ENCODE peak calls at places on chromosomes 2 and 18, in ten cellular contexts. One of them, this sample, is unnamed.

GRCh38 chr2:36405183-36405582 is 49.6 kb downstream of the CRIM1 start:
- ATAC-seq in A549: peak
- ATAC-seq in GM12878: no peak
- ATAC-seq in stimulated activated naive CD8-positive, alpha-beta T cell treated with anti-CD3 and anti-CD28 coated beads, Interleukin-15, amount 100 ng/mL, for 72 hours: no peak
- ATAC-seq in central memory CD8-positive, alpha-beta T cell: no peak
- ATAC-seq in heart left ventricle: no peak
- ATAC-seq in natural killer cell: no peak
- ATAC-seq in aorta: no peak
- ATAC-seq in naive thymus-derived CD8-positive, alpha-beta T cell: no peak
- ATAC-seq in stimulated activated effector memory CD8-positive, alpha-beta T cell treated with anti-CD3 and anti-CD28 coated beads, Interleukin-12 subunit alpha, Interleukin-12 subunit beta, amount 100 ng/mL, for 72 hours: no peak
- ATAC-seq in this sample: no peak

GRCh38 chr2:238231251-238231793 is 8.5 kb downstream of the HES6 start:
- ATAC-seq in A549: peak
- ATAC-seq in GM12878: peak
- ATAC-seq in stimulated activated naive CD8-positive, alpha-beta T cell treated with anti-CD3 and anti-CD28 coated beads, Interleukin-15, amount 100 ng/mL, for 72 hours: peak
- ATAC-seq in central memory CD8-positive, alpha-beta T cell: peak
- ATAC-seq in heart left ventricle: peak
- ATAC-seq in natural killer cell: peak
- ATAC-seq in aorta: peak
- ATAC-seq in naive thymus-derived CD8-positive, alpha-beta T cell: peak
- ATAC-seq in stimulated activated effector memory CD8-positive, alpha-beta T cell treated with anti-CD3 and anti-CD28 coated beads, Interleukin-12 subunit alpha, Interleukin-12 subunit beta, amount 100 ng/mL, for 72 hours: peak
- ATAC-seq in this sample: peak

GRCh38 chr2:128214866-128215460 is 103.7 kb downstream of the HS6ST1 start:
- ATAC-seq in A549: no peak
- ATAC-seq in GM12878: no peak
- ATAC-seq in stimulated activated naive CD8-positive, alpha-beta T cell treated with anti-CD3 and anti-CD28 coated beads, Interleukin-15, amount 100 ng/mL, for 72 hours: no peak
- ATAC-seq in central memory CD8-positive, alpha-beta T cell: no peak
- ATAC-seq in heart left ventricle: no peak
- ATAC-seq in natural killer cell: no peak
- ATAC-seq in aorta: no peak
- ATAC-seq in naive thymus-derived CD8-positive, alpha-beta T cell: no peak
- ATAC-seq in stimulated activated effector memory CD8-positive, alpha-beta T cell treated with anti-CD3 and anti-CD28 coated beads, Interleukin-12 subunit alpha, Interleukin-12 subunit beta, amount 100 ng/mL, for 72 hours: no peak
- ATAC-seq in this sample: no peak

GRCh38 chr2:36416370-36417165 is 61.0 kb downstream of the CRIM1 start:
- ATAC-seq in A549: peak
- ATAC-seq in GM12878: no peak
- ATAC-seq in stimulated activated naive CD8-positive, alpha-beta T cell treated with anti-CD3 and anti-CD28 coated beads, Interleukin-15, amount 100 ng/mL, for 72 hours: no peak
- ATAC-seq in central memory CD8-positive, alpha-beta T cell: no peak
- ATAC-seq in heart left ventricle: peak
- ATAC-seq in natural killer cell: no peak
- ATAC-seq in aorta: peak
- ATAC-seq in naive thymus-derived CD8-positive, alpha-beta T cell: no peak
- ATAC-seq in stimulated activated effector memory CD8-positive, alpha-beta T cell treated with anti-CD3 and anti-CD28 coated beads, Interleukin-12 subunit alpha, Interleukin-12 subunit beta, amount 100 ng/mL, for 72 hours: no peak
- ATAC-seq in this sample: no peak

GRCh38 chr2:201656102-201656501 is 12.8 kb upstream of the TMEM237 start:
- ATAC-seq in A549: no peak
- ATAC-seq in GM12878: no peak
- ATAC-seq in stimulated activated naive CD8-positive, alpha-beta T cell treated with anti-CD3 and anti-CD28 coated beads, Interleukin-15, amount 100 ng/mL, for 72 hours: no peak
- ATAC-seq in central memory CD8-positive, alpha-beta T cell: peak
- ATAC-seq in heart left ventricle: no peak
- ATAC-seq in natural killer cell: peak
- ATAC-seq in aorta: no peak
- ATAC-seq in naive thymus-derived CD8-positive, alpha-beta T cell: no peak
- ATAC-seq in stimulated activated effector memory CD8-positive, alpha-beta T cell treated with anti-CD3 and anti-CD28 coated beads, Interleukin-12 subunit alpha, Interleukin-12 subunit beta, amount 100 ng/mL, for 72 hours: peak
- ATAC-seq in this sample: no peak

GRCh38 chr18:60024857-60025256 is 125.1 kb downstream of the PMAIP1 start:
- ATAC-seq in A549: no peak
- ATAC-seq in GM12878: no peak
- ATAC-seq in stimulated activated naive CD8-positive, alpha-beta T cell treated with anti-CD3 and anti-CD28 coated beads, Interleukin-15, amount 100 ng/mL, for 72 hours: no peak
- ATAC-seq in central memory CD8-positive, alpha-beta T cell: no peak
- ATAC-seq in heart left ventricle: no peak
- ATAC-seq in natural killer cell: no peak
- ATAC-seq in aorta: no peak
- ATAC-seq in naive thymus-derived CD8-positive, alpha-beta T cell: no peak
- ATAC-seq in stimulated activated effector memory CD8-positive, alpha-beta T cell treated with anti-CD3 and anti-CD28 coated beads, Interleukin-12 subunit alpha, Interleukin-12 subunit beta, amount 100 ng/mL, for 72 hours: no peak
- ATAC-seq in this sample: no peak

GRCh38 chr2:196434217-196434616 is 205.3 kb upstream of the CCDC150 start:
- ATAC-seq in A549: no peak
- ATAC-seq in GM12878: no peak
- ATAC-seq in stimulated activated naive CD8-positive, alpha-beta T cell treated with anti-CD3 and anti-CD28 coated beads, Interleukin-15, amount 100 ng/mL, for 72 hours: no peak
- ATAC-seq in central memory CD8-positive, alpha-beta T cell: no peak
- ATAC-seq in heart left ventricle: peak
- ATAC-seq in natural killer cell: no peak
- ATAC-seq in aorta: no peak
- ATAC-seq in naive thymus-derived CD8-positive, alpha-beta T cell: no peak
- ATAC-seq in stimulated activated effector memory CD8-positive, alpha-beta T cell treated with anti-CD3 and anti-CD28 coated beads, Interleukin-12 subunit alpha, Interleukin-12 subunit beta, amount 100 ng/mL, for 72 hours: no peak
- ATAC-seq in this sample: no peak

GRCh38 chr2:110931648-110932047 is 189.1 kb upstream of the BCL2L11 start:
- ATAC-seq in A549: no peak
- ATAC-seq in GM12878: no peak
- ATAC-seq in stimulated activated naive CD8-positive, alpha-beta T cell treated with anti-CD3 and anti-CD28 coated beads, Interleukin-15, amount 100 ng/mL, for 72 hours: no peak
- ATAC-seq in central memory CD8-positive, alpha-beta T cell: no peak
- ATAC-seq in heart left ventricle: peak
- ATAC-seq in natural killer cell: no peak
- ATAC-seq in aorta: no peak
- ATAC-seq in naive thymus-derived CD8-positive, alpha-beta T cell: no peak
- ATAC-seq in stimulated activated effector memory CD8-positive, alpha-beta T cell treated with anti-CD3 and anti-CD28 coated beads, Interleukin-12 subunit alpha, Interleukin-12 subunit beta, amount 100 ng/mL, for 72 hours: no peak
- ATAC-seq in this sample: no peak

GRCh38 chr2:236969767-236970655 is 115.7 kb upstream of the COPS8 start:
- ATAC-seq in A549: no peak
- ATAC-seq in GM12878: no peak
- ATAC-seq in stimulated activated naive CD8-positive, alpha-beta T cell treated with anti-CD3 and anti-CD28 coated beads, Interleukin-15, amount 100 ng/mL, for 72 hours: peak
- ATAC-seq in central memory CD8-positive, alpha-beta T cell: no peak
- ATAC-seq in heart left ventricle: no peak
- ATAC-seq in natural killer cell: no peak
- ATAC-seq in aorta: no peak
- ATAC-seq in naive thymus-derived CD8-positive, alpha-beta T cell: peak
- ATAC-seq in stimulated activated effector memory CD8-positive, alpha-beta T cell treated with anti-CD3 and anti-CD28 coated beads, Interleukin-12 subunit alpha, Interleukin-12 subunit beta, amount 100 ng/mL, for 72 hours: peak
- ATAC-seq in this sample: peak

GRCh38 chr2:183984871-183985270 is 613.5 kb upstream of the ZNF804A start:
- ATAC-seq in A549: no peak
- ATAC-seq in GM12878: no peak
- ATAC-seq in stimulated activated naive CD8-positive, alpha-beta T cell treated with anti-CD3 and anti-CD28 coated beads, Interleukin-15, amount 100 ng/mL, for 72 hours: no peak
- ATAC-seq in central memory CD8-positive, alpha-beta T cell: no peak
- ATAC-seq in heart left ventricle: no peak
- ATAC-seq in natural killer cell: no peak
- ATAC-seq in aorta: no peak
- ATAC-seq in naive thymus-derived CD8-positive, alpha-beta T cell: no peak
- ATAC-seq in stimulated activated effector memory CD8-positive, alpha-beta T cell treated with anti-CD3 and anti-CD28 coated beads, Interleukin-12 subunit alpha, Interleukin-12 subunit beta, amount 100 ng/mL, for 72 hours: no peak
- ATAC-seq in this sample: no peak

GRCh38 chr2:207394812-207395534 is 134.8 kb upstream of the CREB1 start:
- ATAC-seq in A549: peak
- ATAC-seq in GM12878: no peak
- ATAC-seq in stimulated activated naive CD8-positive, alpha-beta T cell treated with anti-CD3 and anti-CD28 coated beads, Interleukin-15, amount 100 ng/mL, for 72 hours: peak
- ATAC-seq in central memory CD8-positive, alpha-beta T cell: no peak
- ATAC-seq in heart left ventricle: peak
- ATAC-seq in natural killer cell: no peak
- ATAC-seq in aorta: no peak
- ATAC-seq in naive thymus-derived CD8-positive, alpha-beta T cell: no peak
- ATAC-seq in stimulated activated effector memory CD8-positive, alpha-beta T cell treated with anti-CD3 and anti-CD28 coated beads, Interleukin-12 subunit alpha, Interleukin-12 subunit beta, amount 100 ng/mL, for 72 hours: peak
- ATAC-seq in this sample: peak

GRCh38 chr2:11417946-11418585 is 47.9 kb downstream of the E2F6 start:
- ATAC-seq in A549: peak
- ATAC-seq in GM12878: peak
- ATAC-seq in stimulated activated naive CD8-positive, alpha-beta T cell treated with anti-CD3 and anti-CD28 coated beads, Interleukin-15, amount 100 ng/mL, for 72 hours: no peak
- ATAC-seq in central memory CD8-positive, alpha-beta T cell: no peak
- ATAC-seq in heart left ventricle: no peak
- ATAC-seq in natural killer cell: no peak
- ATAC-seq in aorta: no peak
- ATAC-seq in naive thymus-derived CD8-positive, alpha-beta T cell: no peak
- ATAC-seq in stimulated activated effector memory CD8-positive, alpha-beta T cell treated with anti-CD3 and anti-CD28 coated beads, Interleukin-12 subunit alpha, Interleukin-12 subunit beta, amount 100 ng/mL, for 72 hours: no peak
- ATAC-seq in this sample: no peak

GRCh38 chr18:59867337-59868104 is 32.3 kb upstream of the PMAIP1 start:
- ATAC-seq in A549: no peak
- ATAC-seq in GM12878: no peak
- ATAC-seq in stimulated activated naive CD8-positive, alpha-beta T cell treated with anti-CD3 and anti-CD28 coated beads, Interleukin-15, amount 100 ng/mL, for 72 hours: no peak
- ATAC-seq in central memory CD8-positive, alpha-beta T cell: no peak
- ATAC-seq in heart left ventricle: no peak
- ATAC-seq in natural killer cell: no peak
- ATAC-seq in aorta: no peak
- ATAC-seq in naive thymus-derived CD8-positive, alpha-beta T cell: no peak
- ATAC-seq in stimulated activated effector memory CD8-positive, alpha-beta T cell treated with anti-CD3 and anti-CD28 coated beads, Interleukin-12 subunit alpha, Interleukin-12 subunit beta, amount 100 ng/mL, for 72 hours: no peak
- ATAC-seq in this sample: no peak

GRCh38 chr2:222707689-222708273 is 36.3 kb downstream of the MOGAT1 start:
- ATAC-seq in A549: no peak
- ATAC-seq in GM12878: peak
- ATAC-seq in stimulated activated naive CD8-positive, alpha-beta T cell treated with anti-CD3 and anti-CD28 coated beads, Interleukin-15, amount 100 ng/mL, for 72 hours: peak
- ATAC-seq in central memory CD8-positive, alpha-beta T cell: no peak
- ATAC-seq in heart left ventricle: no peak
- ATAC-seq in natural killer cell: peak
- ATAC-seq in aorta: no peak
- ATAC-seq in naive thymus-derived CD8-positive, alpha-beta T cell: no peak
- ATAC-seq in stimulated activated effector memory CD8-positive, alpha-beta T cell treated with anti-CD3 and anti-CD28 coated beads, Interleukin-12 subunit alpha, Interleukin-12 subunit beta, amount 100 ng/mL, for 72 hours: peak
- ATAC-seq in this sample: peak

GRCh38 chr2:223226264-223226663 is 174.3 kb downstream of the KCNE4 start:
- ATAC-seq in A549: no peak
- ATAC-seq in GM12878: no peak
- ATAC-seq in stimulated activated naive CD8-positive, alpha-beta T cell treated with anti-CD3 and anti-CD28 coated beads, Interleukin-15, amount 100 ng/mL, for 72 hours: no peak
- ATAC-seq in central memory CD8-positive, alpha-beta T cell: no peak
- ATAC-seq in heart left ventricle: no peak
- ATAC-seq in natural killer cell: no peak
- ATAC-seq in aorta: no peak
- ATAC-seq in naive thymus-derived CD8-positive, alpha-beta T cell: no peak
- ATAC-seq in stimulated activated effector memory CD8-positive, alpha-beta T cell treated with anti-CD3 and anti-CD28 coated beads, Interleukin-12 subunit alpha, Interleukin-12 subunit beta, amount 100 ng/mL, for 72 hours: no peak
- ATAC-seq in this sample: no peak

GRCh38 chr2:179860255-179861026 is 971 bp downstream of the ZNF385B start:
- ATAC-seq in A549: peak
- ATAC-seq in GM12878: no peak
- ATAC-seq in stimulated activated naive CD8-positive, alpha-beta T cell treated with anti-CD3 and anti-CD28 coated beads, Interleukin-15, amount 100 ng/mL, for 72 hours: no peak
- ATAC-seq in central memory CD8-positive, alpha-beta T cell: no peak
- ATAC-seq in heart left ventricle: peak
- ATAC-seq in natural killer cell: no peak
- ATAC-seq in aorta: peak
- ATAC-seq in naive thymus-derived CD8-positive, alpha-beta T cell: no peak
- ATAC-seq in stimulated activated effector memory CD8-positive, alpha-beta T cell treated with anti-CD3 and anti-CD28 coated beads, Interleukin-12 subunit alpha, Interleukin-12 subunit beta, amount 100 ng/mL, for 72 hours: no peak
- ATAC-seq in this sample: no peak

GRCh38 chr2:11566383-11566782 is 32.5 kb downstream of the GREB1 start:
- ATAC-seq in A549: no peak
- ATAC-seq in GM12878: no peak
- ATAC-seq in stimulated activated naive CD8-positive, alpha-beta T cell treated with anti-CD3 and anti-CD28 coated beads, Interleukin-15, amount 100 ng/mL, for 72 hours: no peak
- ATAC-seq in central memory CD8-positive, alpha-beta T cell: no peak
- ATAC-seq in heart left ventricle: no peak
- ATAC-seq in natural killer cell: no peak
- ATAC-seq in aorta: no peak
- ATAC-seq in naive thymus-derived CD8-positive, alpha-beta T cell: no peak
- ATAC-seq in stimulated activated effector memory CD8-positive, alpha-beta T cell treated with anti-CD3 and anti-CD28 coated beads, Interleukin-12 subunit alpha, Interleukin-12 subunit beta, amount 100 ng/mL, for 72 hours: no peak
- ATAC-seq in this sample: no peak

GRCh38 chr2:67137699-67138098 is 259.4 kb upstream of the ETAA1 start:
- ATAC-seq in A549: no peak
- ATAC-seq in GM12878: no peak
- ATAC-seq in stimulated activated naive CD8-positive, alpha-beta T cell treated with anti-CD3 and anti-CD28 coated beads, Interleukin-15, amount 100 ng/mL, for 72 hours: no peak
- ATAC-seq in central memory CD8-positive, alpha-beta T cell: no peak
- ATAC-seq in heart left ventricle: no peak
- ATAC-seq in natural killer cell: no peak
- ATAC-seq in aorta: no peak
- ATAC-seq in naive thymus-derived CD8-positive, alpha-beta T cell: no peak
- ATAC-seq in stimulated activated effector memory CD8-positive, alpha-beta T cell treated with anti-CD3 and anti-CD28 coated beads, Interleukin-12 subunit alpha, Interleukin-12 subunit beta, amount 100 ng/mL, for 72 hours: no peak
- ATAC-seq in this sample: no peak

GRCh38 chr2:15205562-15205961 is 355.6 kb downstream of the NBAS start:
- ATAC-seq in A549: no peak
- ATAC-seq in GM12878: no peak
- ATAC-seq in stimulated activated naive CD8-positive, alpha-beta T cell treated with anti-CD3 and anti-CD28 coated beads, Interleukin-15, amount 100 ng/mL, for 72 hours: no peak
- ATAC-seq in central memory CD8-positive, alpha-beta T cell: no peak
- ATAC-seq in heart left ventricle: no peak
- ATAC-seq in natural killer cell: peak
- ATAC-seq in aorta: no peak
- ATAC-seq in naive thymus-derived CD8-positive, alpha-beta T cell: no peak
- ATAC-seq in stimulated activated effector memory CD8-positive, alpha-beta T cell treated with anti-CD3 and anti-CD28 coated beads, Interleukin-12 subunit alpha, Interleukin-12 subunit beta, amount 100 ng/mL, for 72 hours: no peak
- ATAC-seq in this sample: no peak

GRCh38 chr2:61887684-61888303 is 662 bp downstream of the CCT4 start:
- ATAC-seq in A549: peak
- ATAC-seq in GM12878: peak
- ATAC-seq in stimulated activated naive CD8-positive, alpha-beta T cell treated with anti-CD3 and anti-CD28 coated beads, Interleukin-15, amount 100 ng/mL, for 72 hours: no peak
- ATAC-seq in central memory CD8-positive, alpha-beta T cell: peak
- ATAC-seq in heart left ventricle: peak
- ATAC-seq in natural killer cell: peak
- ATAC-seq in aorta: no peak
- ATAC-seq in naive thymus-derived CD8-positive, alpha-beta T cell: peak
- ATAC-seq in stimulated activated effector memory CD8-positive, alpha-beta T cell treated with anti-CD3 and anti-CD28 coated beads, Interleukin-12 subunit alpha, Interleukin-12 subunit beta, amount 100 ng/mL, for 72 hours: no peak
- ATAC-seq in this sample: no peak

GRCh38 chr2:191617589-191617988 is 60.3 kb upstream of the NABP1 start:
- ATAC-seq in A549: no peak
- ATAC-seq in GM12878: peak
- ATAC-seq in stimulated activated naive CD8-positive, alpha-beta T cell treated with anti-CD3 and anti-CD28 coated beads, Interleukin-15, amount 100 ng/mL, for 72 hours: peak
- ATAC-seq in central memory CD8-positive, alpha-beta T cell: peak
- ATAC-seq in heart left ventricle: no peak
- ATAC-seq in natural killer cell: peak
- ATAC-seq in aorta: no peak
- ATAC-seq in naive thymus-derived CD8-positive, alpha-beta T cell: peak
- ATAC-seq in stimulated activated effector memory CD8-positive, alpha-beta T cell treated with anti-CD3 and anti-CD28 coated beads, Interleukin-12 subunit alpha, Interleukin-12 subunit beta, amount 100 ng/mL, for 72 hours: peak
- ATAC-seq in this sample: peak

GRCh38 chr2:18548618-18549017 is 11.8 kb downstream of the RDH14 start:
- ATAC-seq in A549: no peak
- ATAC-seq in GM12878: no peak
- ATAC-seq in stimulated activated naive CD8-positive, alpha-beta T cell treated with anti-CD3 and anti-CD28 coated beads, Interleukin-15, amount 100 ng/mL, for 72 hours: no peak
- ATAC-seq in central memory CD8-positive, alpha-beta T cell: no peak
- ATAC-seq in heart left ventricle: no peak
- ATAC-seq in natural killer cell: no peak
- ATAC-seq in aorta: no peak
- ATAC-seq in naive thymus-derived CD8-positive, alpha-beta T cell: no peak
- ATAC-seq in stimulated activated effector memory CD8-positive, alpha-beta T cell treated with anti-CD3 and anti-CD28 coated beads, Interleukin-12 subunit alpha, Interleukin-12 subunit beta, amount 100 ng/mL, for 72 hours: no peak
- ATAC-seq in this sample: no peak

GRCh38 chr2:105732955-105733607 is 11.6 kb upstream of the NCK2 start:
- ATAC-seq in A549: no peak
- ATAC-seq in GM12878: peak
- ATAC-seq in stimulated activated naive CD8-positive, alpha-beta T cell treated with anti-CD3 and anti-CD28 coated beads, Interleukin-15, amount 100 ng/mL, for 72 hours: no peak
- ATAC-seq in central memory CD8-positive, alpha-beta T cell: no peak
- ATAC-seq in heart left ventricle: peak
- ATAC-seq in natural killer cell: no peak
- ATAC-seq in aorta: no peak
- ATAC-seq in naive thymus-derived CD8-positive, alpha-beta T cell: no peak
- ATAC-seq in stimulated activated effector memory CD8-positive, alpha-beta T cell treated with anti-CD3 and anti-CD28 coated beads, Interleukin-12 subunit alpha, Interleukin-12 subunit beta, amount 100 ng/mL, for 72 hours: peak
- ATAC-seq in this sample: no peak

GRCh38 chr2:96819101-96819875 is 3.2 kb downstream of the CNNM3 start:
- ATAC-seq in A549: no peak
- ATAC-seq in GM12878: no peak
- ATAC-seq in stimulated activated naive CD8-positive, alpha-beta T cell treated with anti-CD3 and anti-CD28 coated beads, Interleukin-15, amount 100 ng/mL, for 72 hours: no peak
- ATAC-seq in central memory CD8-positive, alpha-beta T cell: no peak
- ATAC-seq in heart left ventricle: peak
- ATAC-seq in natural killer cell: no peak
- ATAC-seq in aorta: no peak
- ATAC-seq in naive thymus-derived CD8-positive, alpha-beta T cell: no peak
- ATAC-seq in stimulated activated effector memory CD8-positive, alpha-beta T cell treated with anti-CD3 and anti-CD28 coated beads, Interleukin-12 subunit alpha, Interleukin-12 subunit beta, amount 100 ng/mL, for 72 hours: no peak
- ATAC-seq in this sample: no peak

GRCh38 chr18:32771871-32772499 is 838 bp downstream of the KLHL14 start:
- ATAC-seq in A549: peak
- ATAC-seq in GM12878: no peak
- ATAC-seq in stimulated activated naive CD8-positive, alpha-beta T cell treated with anti-CD3 and anti-CD28 coated beads, Interleukin-15, amount 100 ng/mL, for 72 hours: peak
- ATAC-seq in central memory CD8-positive, alpha-beta T cell: no peak
- ATAC-seq in heart left ventricle: peak
- ATAC-seq in natural killer cell: no peak
- ATAC-seq in aorta: no peak
- ATAC-seq in naive thymus-derived CD8-positive, alpha-beta T cell: no peak
- ATAC-seq in stimulated activated effector memory CD8-positive, alpha-beta T cell treated with anti-CD3 and anti-CD28 coated beads, Interleukin-12 subunit alpha, Interleukin-12 subunit beta, amount 100 ng/mL, for 72 hours: peak
- ATAC-seq in this sample: peak

GRCh38 chr2:43070676-43071491 is 155.5 kb downstream of the ZFP36L2 start:
- ATAC-seq in A549: no peak
- ATAC-seq in GM12878: no peak
- ATAC-seq in stimulated activated naive CD8-positive, alpha-beta T cell treated with anti-CD3 and anti-CD28 coated beads, Interleukin-15, amount 100 ng/mL, for 72 hours: no peak
- ATAC-seq in central memory CD8-positive, alpha-beta T cell: no peak
- ATAC-seq in heart left ventricle: peak
- ATAC-seq in natural killer cell: no peak
- ATAC-seq in aorta: peak
- ATAC-seq in naive thymus-derived CD8-positive, alpha-beta T cell: no peak
- ATAC-seq in stimulated activated effector memory CD8-positive, alpha-beta T cell treated with anti-CD3 and anti-CD28 coated beads, Interleukin-12 subunit alpha, Interleukin-12 subunit beta, amount 100 ng/mL, for 72 hours: no peak
- ATAC-seq in this sample: no peak

GRCh38 chr2:177325554-177325953 is 61.0 kb upstream of the NFE2L2 start:
- ATAC-seq in A549: peak
- ATAC-seq in GM12878: peak
- ATAC-seq in stimulated activated naive CD8-positive, alpha-beta T cell treated with anti-CD3 and anti-CD28 coated beads, Interleukin-15, amount 100 ng/mL, for 72 hours: no peak
- ATAC-seq in central memory CD8-positive, alpha-beta T cell: no peak
- ATAC-seq in heart left ventricle: no peak
- ATAC-seq in natural killer cell: no peak
- ATAC-seq in aorta: no peak
- ATAC-seq in naive thymus-derived CD8-positive, alpha-beta T cell: no peak
- ATAC-seq in stimulated activated effector memory CD8-positive, alpha-beta T cell treated with anti-CD3 and anti-CD28 coated beads, Interleukin-12 subunit alpha, Interleukin-12 subunit beta, amount 100 ng/mL, for 72 hours: no peak
- ATAC-seq in this sample: no peak

GRCh38 chr2:213306320-213306942 is 22.2 kb downstream of the SPAG16 start:
- ATAC-seq in A549: peak
- ATAC-seq in GM12878: no peak
- ATAC-seq in stimulated activated naive CD8-positive, alpha-beta T cell treated with anti-CD3 and anti-CD28 coated beads, Interleukin-15, amount 100 ng/mL, for 72 hours: no peak
- ATAC-seq in central memory CD8-positive, alpha-beta T cell: no peak
- ATAC-seq in heart left ventricle: peak
- ATAC-seq in natural killer cell: no peak
- ATAC-seq in aorta: no peak
- ATAC-seq in naive thymus-derived CD8-positive, alpha-beta T cell: no peak
- ATAC-seq in stimulated activated effector memory CD8-positive, alpha-beta T cell treated with anti-CD3 and anti-CD28 coated beads, Interleukin-12 subunit alpha, Interleukin-12 subunit beta, amount 100 ng/mL, for 72 hours: no peak
- ATAC-seq in this sample: no peak

This sample was measured in activated T-helper 17 cell treated with anti-CD3 and anti-CD28 coated beads, Interleukin-2, amount 50 U/mL, for 72 hours.